ENCODE peak calls at places on chromosomes 12 and 14, in nine cellular contexts. One of them, this sample, is unnamed. For H3K4me1, the result is how much of the 10 kb centered on the place peaks cover.

GRCh38 chr14:51873221-51873893 is 12.9 kb downstream of the GNG2 start:
- DNase-seq in heart left ventricle: no peak
- DNase-seq in stomach: no peak
- DNase-seq in H1: no peak
- DNase-seq in Peyer's patch: no peak
- DNase-seq in A549: peak
- DNase-seq in breast epithelium: no peak
- DNase-seq in heart right ventricle: no peak
- DNase-seq in spleen: no peak
- DNase-seq in this sample: no peak

GRCh38 chr12:113896194-113896593 is 69.9 kb downstream of the RBM19 start:
- DNase-seq in breast epithelium: no peak
- DNase-seq in stomach: no peak
- DNase-seq in heart right ventricle: no peak
- DNase-seq in H1: peak
- DNase-seq in heart left ventricle: no peak
- DNase-seq in Peyer's patch: no peak
- DNase-seq in spleen: no peak
- DNase-seq in A549: no peak
- DNase-seq in this sample: no peak

GRCh38 chr14:55446127-55446736 is 5.8 kb upstream of the TBPL2 start:
- DNase-seq in heart right ventricle: no peak
- DNase-seq in A549: peak
- DNase-seq in H1: no peak
- DNase-seq in breast epithelium: no peak
- DNase-seq in Peyer's patch: peak
- DNase-seq in heart left ventricle: peak
- DNase-seq in spleen: no peak
- DNase-seq in stomach: peak
- DNase-seq in this sample: peak

GRCh38 chr12:87935216-87935615 is 94.0 kb downstream of the C12orf50 start:
- DNase-seq in heart right ventricle: no peak
- DNase-seq in stomach: no peak
- DNase-seq in breast epithelium: no peak
- DNase-seq in Peyer's patch: no peak
- DNase-seq in heart left ventricle: no peak
- DNase-seq in A549: no peak
- DNase-seq in spleen: no peak
- DNase-seq in H1: no peak
- DNase-seq in this sample: no peak

GRCh38 chr14:46580941-46581671 is 70.5 kb downstream of the RPL10L start:
- DNase-seq in spleen: no peak
- DNase-seq in heart right ventricle: no peak
- DNase-seq in breast epithelium: no peak
- DNase-seq in A549: peak
- DNase-seq in heart left ventricle: no peak
- DNase-seq in stomach: no peak
- DNase-seq in Peyer's patch: no peak
- DNase-seq in H1: peak
- DNase-seq in this sample: no peak

GRCh38 chr14:71021347-71022014 is 114.2 kb downstream of the PCNX1 start:
- DNase-seq in heart right ventricle: no peak
- DNase-seq in breast epithelium: no peak
- DNase-seq in A549: peak
- DNase-seq in stomach: no peak
- DNase-seq in H1: no peak
- DNase-seq in Peyer's patch: no peak
- DNase-seq in heart left ventricle: no peak
- DNase-seq in spleen: no peak
- DNase-seq in this sample: no peak

GRCh38 chr12:104090685-104091084 is 26.4 kb downstream of the HCFC2 start:
- DNase-seq in breast epithelium: no peak
- DNase-seq in heart left ventricle: no peak
- DNase-seq in stomach: no peak
- DNase-seq in spleen: no peak
- DNase-seq in A549: no peak
- DNase-seq in Peyer's patch: no peak
- DNase-seq in heart right ventricle: no peak
- DNase-seq in H1: no peak
- DNase-seq in this sample: no peak

GRCh38 chr12:5872745-5873144 is 72.3 kb downstream of the ANO2 start:
- DNase-seq in heart left ventricle: no peak
- DNase-seq in A549: peak
- DNase-seq in H1: no peak
- DNase-seq in stomach: no peak
- DNase-seq in Peyer's patch: no peak
- DNase-seq in breast epithelium: no peak
- DNase-seq in heart right ventricle: no peak
- DNase-seq in spleen: no peak
- DNase-seq in this sample: no peak

GRCh38 chr12:57164966-57165365 is 17.5 kb upstream of the LRP1-AS start:
- DNase-seq in breast epithelium: no peak
- DNase-seq in heart right ventricle: no peak
- DNase-seq in Peyer's patch: no peak
- DNase-seq in A549: no peak
- DNase-seq in H1: no peak
- DNase-seq in stomach: no peak
- DNase-seq in heart left ventricle: no peak
- DNase-seq in spleen: no peak
- DNase-seq in this sample: no peak

GRCh38 chr12:76028649-76029277 is 2.8 kb downstream of the PHLDA1 start:
- DNase-seq in breast epithelium: no peak
- DNase-seq in spleen: no peak
- DNase-seq in heart right ventricle: no peak
- DNase-seq in stomach: no peak
- DNase-seq in Peyer's patch: no peak
- DNase-seq in H1: no peak
- DNase-seq in A549: no peak
- DNase-seq in heart left ventricle: no peak
- DNase-seq in this sample: no peak

GRCh38 chr12:69873429-69873828 is 48.4 kb downstream of the MYRFL start:
- DNase-seq in Peyer's patch: no peak
- DNase-seq in H1: no peak
- DNase-seq in breast epithelium: no peak
- DNase-seq in heart right ventricle: no peak
- DNase-seq in stomach: no peak
- DNase-seq in spleen: no peak
- DNase-seq in A549: no peak
- DNase-seq in heart left ventricle: no peak
- DNase-seq in this sample: no peak

GRCh38 chr12:71846322-71846940 is 6.9 kb downstream of the TBC1D15 start:
- DNase-seq in breast epithelium: no peak
- DNase-seq in heart right ventricle: no peak
- DNase-seq in A549: peak
- DNase-seq in heart left ventricle: no peak
- DNase-seq in stomach: no peak
- DNase-seq in Peyer's patch: no peak
- DNase-seq in H1: no peak
- DNase-seq in spleen: no peak
- DNase-seq in this sample: no peak

GRCh38 chr14:101601603-101602465 is 40.5 kb downstream of the DIO3 start:
- DNase-seq in Peyer's patch: peak
- DNase-seq in stomach: peak
- DNase-seq in breast epithelium: no peak
- DNase-seq in H1: no peak
- DNase-seq in A549: no peak
- DNase-seq in heart right ventricle: no peak
- DNase-seq in spleen: peak
- DNase-seq in heart left ventricle: no peak
- DNase-seq in this sample: peak

DNA sequence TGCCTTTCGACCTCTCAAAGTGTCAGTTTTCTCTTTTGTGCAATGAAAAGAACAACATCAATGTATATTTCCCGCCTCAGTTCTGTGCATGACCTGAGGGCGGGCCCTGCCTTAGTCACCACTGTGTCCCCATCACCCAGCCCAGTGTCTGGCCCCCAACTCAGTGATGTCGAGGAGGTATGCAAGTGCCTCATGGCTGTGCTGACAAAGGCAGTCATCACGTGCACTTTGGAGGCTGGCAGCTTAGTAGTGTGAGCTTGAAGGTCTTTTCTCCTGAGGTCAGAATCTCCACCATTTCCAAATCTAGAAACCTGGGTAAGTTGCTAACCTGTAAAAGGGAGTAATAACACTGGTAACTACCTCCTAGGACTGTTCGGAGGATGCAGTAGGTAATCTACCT is 17.8 kb upstream of the AQP2 start:
- DNase-seq in A549: no peak
- DNase-seq in spleen: peak
- DNase-seq in H1: no peak
- DNase-seq in Peyer's patch: peak
- DNase-seq in heart right ventricle: no peak
- DNase-seq in heart left ventricle: no peak
- DNase-seq in breast epithelium: peak
- DNase-seq in stomach: no peak
- DNase-seq in this sample: no peak
- TF ChIP-seq CTCF in A549: no peak
- TF ChIP-seq CTCF in spleen: no peak
- TF ChIP-seq CTCF in H1: no peak
- TF ChIP-seq CTCF in Peyer's patch: no peak
- TF ChIP-seq CTCF in heart right ventricle: no peak
- TF ChIP-seq CTCF in heart left ventricle: no peak
- TF ChIP-seq CTCF in breast epithelium: no peak
- TF ChIP-seq CTCF in stomach: no peak
- TF ChIP-seq CTCF in this sample: no peak

DNA sequence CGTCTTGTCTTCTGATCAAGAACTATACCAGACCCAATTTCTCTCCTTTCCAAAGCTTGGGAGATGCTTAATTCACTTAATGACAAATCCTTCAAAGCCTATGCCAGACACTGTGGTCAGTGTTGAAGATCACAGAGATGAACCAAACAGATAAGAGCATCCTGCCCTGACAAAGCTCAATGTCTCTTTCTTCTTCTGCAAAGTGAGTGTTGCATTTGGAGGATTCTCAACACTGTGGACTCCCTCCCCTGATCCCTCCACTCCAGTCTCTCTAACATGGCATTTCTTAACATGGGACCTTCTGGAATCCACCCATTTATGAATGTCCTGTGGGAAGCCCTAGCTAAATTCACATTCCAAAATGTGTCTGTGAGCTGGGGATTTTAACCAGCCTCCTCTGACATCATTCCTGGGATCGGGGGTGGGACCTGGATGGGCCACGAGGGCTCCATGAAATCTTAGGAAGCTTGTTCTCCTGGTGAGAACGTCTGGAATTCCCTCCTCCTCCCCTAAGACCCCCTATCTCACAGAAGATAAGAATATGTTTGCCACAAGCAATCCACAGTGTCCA is 20.3 kb downstream of the SYNE3 start:
- DNase-seq in A549: no peak
- DNase-seq in H1: no peak
- DNase-seq in heart left ventricle: no peak
- DNase-seq in heart right ventricle: no peak
- DNase-seq in Peyer's patch: no peak
- DNase-seq in stomach: no peak
- DNase-seq in breast epithelium: no peak
- DNase-seq in spleen: no peak
- DNase-seq in this sample: no peak
- H3K4me1 ChIP-seq in A549: under half
- H3K4me1 ChIP-seq in H1: under half
- H3K4me1 ChIP-seq in heart left ventricle: under half
- H3K4me1 ChIP-seq in heart right ventricle: under half
- H3K4me1 ChIP-seq in Peyer's patch: under half
- H3K4me1 ChIP-seq in stomach: under half
- H3K4me1 ChIP-seq in breast epithelium: under half
- H3K4me1 ChIP-seq in spleen: half or more
- H3K4me1 ChIP-seq in this sample: under half

GRCh38 chr14:67571991-67572323 is 28.1 kb downstream of the PIGH start:
- DNase-seq in heart left ventricle: no peak
- DNase-seq in H1: no peak
- DNase-seq in heart right ventricle: no peak
- DNase-seq in A549: no peak
- DNase-seq in stomach: no peak
- DNase-seq in spleen: peak
- DNase-seq in Peyer's patch: no peak
- DNase-seq in breast epithelium: no peak
- DNase-seq in this sample: no peak

GRCh38 chr14:67569651-67570290 is 30.3 kb downstream of the PIGH start:
- DNase-seq in H1: no peak
- DNase-seq in Peyer's patch: no peak
- DNase-seq in spleen: peak
- DNase-seq in heart right ventricle: no peak
- DNase-seq in breast epithelium: no peak
- DNase-seq in heart left ventricle: no peak
- DNase-seq in stomach: no peak
- DNase-seq in A549: no peak
- DNase-seq in this sample: no peak

GRCh38 chr14:67570453-67570852 is 29.6 kb downstream of the PIGH start:
- DNase-seq in A549: no peak
- DNase-seq in heart left ventricle: no peak
- DNase-seq in Peyer's patch: no peak
- DNase-seq in stomach: no peak
- DNase-seq in breast epithelium: no peak
- DNase-seq in H1: no peak
- DNase-seq in spleen: no peak
- DNase-seq in heart right ventricle: no peak
- DNase-seq in this sample: no peak

GRCh38 chr14:67572608-67573007 is 27.5 kb downstream of the PIGH start:
- DNase-seq in Peyer's patch: no peak
- DNase-seq in H1: no peak
- DNase-seq in heart right ventricle: no peak
- DNase-seq in breast epithelium: no peak
- DNase-seq in stomach: no peak
- DNase-seq in heart left ventricle: no peak
- DNase-seq in A549: no peak
- DNase-seq in spleen: peak
- DNase-seq in this sample: no peak

DNA sequence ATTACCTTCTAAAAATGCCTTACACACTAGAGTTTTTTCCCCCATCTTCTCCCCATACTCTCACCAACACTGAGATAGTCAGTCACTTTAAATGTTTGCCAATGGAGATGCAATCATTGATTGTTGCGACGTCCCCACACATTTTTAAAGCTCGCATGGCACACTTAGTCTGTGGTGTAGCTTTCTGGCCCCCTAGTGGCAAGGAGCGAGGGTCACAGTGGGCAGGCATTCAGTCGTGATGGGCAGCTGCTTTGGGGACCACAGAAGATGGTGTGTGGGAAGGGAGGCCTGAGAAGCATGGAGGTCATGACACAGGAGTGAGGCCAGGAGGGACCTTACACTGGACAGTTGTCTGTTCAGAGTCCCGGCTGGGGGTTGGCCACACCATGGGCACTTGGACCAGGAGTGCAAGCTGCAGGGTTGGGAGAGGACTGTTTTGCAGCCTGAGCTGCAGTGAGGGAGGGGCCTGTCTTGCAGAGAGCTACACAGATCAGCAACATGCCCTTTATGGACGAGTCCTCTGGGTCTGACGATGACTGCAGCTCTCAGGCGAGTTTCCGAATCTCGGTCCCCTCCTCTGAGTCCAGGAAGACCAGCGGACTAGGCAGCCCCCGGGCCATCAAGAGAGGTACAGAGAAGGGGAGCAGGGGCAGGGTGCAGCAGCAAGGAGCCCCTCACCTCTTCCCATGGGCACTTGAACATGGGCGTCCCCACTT is 28.6 kb downstream of the PIGH start:
- DNase-seq in Peyer's patch: peak
- DNase-seq in H1: peak
- DNase-seq in heart left ventricle: peak
- DNase-seq in stomach: peak
- DNase-seq in breast epithelium: peak
- DNase-seq in A549: peak
- DNase-seq in spleen: peak
- DNase-seq in heart right ventricle: peak
- DNase-seq in this sample: no peak
- H3K4me3 ChIP-seq in Peyer's patch: no peak
- H3K4me3 ChIP-seq in H1: no peak
- H3K4me3 ChIP-seq in heart left ventricle: no peak
- H3K4me3 ChIP-seq in stomach: no peak
- H3K4me3 ChIP-seq in breast epithelium: no peak
- H3K4me3 ChIP-seq in A549: no peak
- H3K4me3 ChIP-seq in spleen: no peak
- H3K4me3 ChIP-seq in heart right ventricle: no peak
- H3K4me3 ChIP-seq in this sample: no peak

GRCh38 chr14:38721822-38722431 is 381.1 kb downstream of the SEC23A start:
- DNase-seq in stomach: peak
- DNase-seq in spleen: no peak
- DNase-seq in breast epithelium: peak
- DNase-seq in heart right ventricle: peak
- DNase-seq in Peyer's patch: peak
- DNase-seq in H1: peak
- DNase-seq in heart left ventricle: peak
- DNase-seq in A549: peak
- DNase-seq in this sample: peak
- TF ChIP-seq CTCF in stomach: peak
- TF ChIP-seq CTCF in spleen: peak
- TF ChIP-seq CTCF in breast epithelium: peak
- TF ChIP-seq CTCF in heart right ventricle: peak
- TF ChIP-seq CTCF in Peyer's patch: peak
- TF ChIP-seq CTCF in H1: peak
- TF ChIP-seq CTCF in heart left ventricle: peak
- TF ChIP-seq CTCF in A549: peak
- TF ChIP-seq CTCF in this sample: peak

This sample was measured in pancreas.